ENCODE peak calls at places on chromosomes 13 and 19, in ten cellular contexts. One of them, this sample, is unnamed.

GRCh38 chr19:10291554-10292205 is 1.9 kb downstream of the ICAM5 start:
- DNase-seq in activated CD8-positive, alpha-beta T cell treated with anti-CD3 and anti-CD28 coated beads, Interleukin-2, amount 10 ng/mL, durations not matched to agents 7 days and 5 days: peak
- DNase-seq in cardiac muscle cell: no peak
- DNase-seq in activated CD8-positive, alpha-beta memory T cell treated with anti-CD3 and anti-CD28 coated beads for 1 hour: no peak
- DNase-seq in right cardiac atrium: no peak
- DNase-seq in CD8-positive, alpha-beta T cell: no peak
- DNase-seq in posterior vena cava: peak
- DNase-seq in G401: no peak
- DNase-seq in stimulated activated CD8-positive, alpha-beta memory T cell treated with anti-CD3 and anti-CD28 coated beads, Interleukin-4, amount 100 ng/mL, for 24 hours: no peak
- DNase-seq in HS-27A: no peak
- DNase-seq in this sample: no peak

GRCh38 chr19:50649433-50650391 is at the start of gene C19orf81:
- DNase-seq in activated CD8-positive, alpha-beta memory T cell treated with anti-CD3 and anti-CD28 coated beads for 1 hour: no peak
- DNase-seq in CD8-positive, alpha-beta T cell: no peak
- DNase-seq in G401: peak
- DNase-seq in cardiac muscle cell: peak
- DNase-seq in stimulated activated CD8-positive, alpha-beta memory T cell treated with anti-CD3 and anti-CD28 coated beads, Interleukin-4, amount 100 ng/mL, for 24 hours: no peak
- DNase-seq in HS-27A: no peak
- DNase-seq in right cardiac atrium: no peak
- DNase-seq in activated CD8-positive, alpha-beta T cell treated with anti-CD3 and anti-CD28 coated beads, Interleukin-2, amount 10 ng/mL, durations not matched to agents 7 days and 5 days: no peak
- DNase-seq in posterior vena cava: no peak
- DNase-seq in this sample: no peak

GRCh38 chr19:49425922-49426592 is 869 bp downstream of the GFY start:
- DNase-seq in cardiac muscle cell: peak
- DNase-seq in activated CD8-positive, alpha-beta memory T cell treated with anti-CD3 and anti-CD28 coated beads for 1 hour: no peak
- DNase-seq in right cardiac atrium: peak
- DNase-seq in G401: no peak
- DNase-seq in stimulated activated CD8-positive, alpha-beta memory T cell treated with anti-CD3 and anti-CD28 coated beads, Interleukin-4, amount 100 ng/mL, for 24 hours: no peak
- DNase-seq in HS-27A: no peak
- DNase-seq in activated CD8-positive, alpha-beta T cell treated with anti-CD3 and anti-CD28 coated beads, Interleukin-2, amount 10 ng/mL, durations not matched to agents 7 days and 5 days: peak
- DNase-seq in posterior vena cava: no peak
- DNase-seq in CD8-positive, alpha-beta T cell: no peak
- DNase-seq in this sample: no peak

GRCh38 chr13:78610381-78610883 is 7.1 kb upstream of the POU4F1 start:
- DNase-seq in HS-27A: no peak
- DNase-seq in right cardiac atrium: no peak
- DNase-seq in activated CD8-positive, alpha-beta T cell treated with anti-CD3 and anti-CD28 coated beads, Interleukin-2, amount 10 ng/mL, durations not matched to agents 7 days and 5 days: no peak
- DNase-seq in posterior vena cava: no peak
- DNase-seq in cardiac muscle cell: no peak
- DNase-seq in G401: no peak
- DNase-seq in stimulated activated CD8-positive, alpha-beta memory T cell treated with anti-CD3 and anti-CD28 coated beads, Interleukin-4, amount 100 ng/mL, for 24 hours: no peak
- DNase-seq in CD8-positive, alpha-beta T cell: no peak
- DNase-seq in activated CD8-positive, alpha-beta memory T cell treated with anti-CD3 and anti-CD28 coated beads for 1 hour: no peak
- DNase-seq in this sample: no peak

GRCh38 chr13:38775085-38775484 is 88.2 kb downstream of the FREM2 start:
- DNase-seq in activated CD8-positive, alpha-beta T cell treated with anti-CD3 and anti-CD28 coated beads, Interleukin-2, amount 10 ng/mL, durations not matched to agents 7 days and 5 days: no peak
- DNase-seq in stimulated activated CD8-positive, alpha-beta memory T cell treated with anti-CD3 and anti-CD28 coated beads, Interleukin-4, amount 100 ng/mL, for 24 hours: no peak
- DNase-seq in cardiac muscle cell: no peak
- DNase-seq in activated CD8-positive, alpha-beta memory T cell treated with anti-CD3 and anti-CD28 coated beads for 1 hour: no peak
- DNase-seq in G401: no peak
- DNase-seq in CD8-positive, alpha-beta T cell: no peak
- DNase-seq in HS-27A: no peak
- DNase-seq in right cardiac atrium: no peak
- DNase-seq in posterior vena cava: no peak
- DNase-seq in this sample: no peak

GRCh38 chr19:47124937-47125668 is 5.5 kb upstream of the SAE1 start:
- DNase-seq in activated CD8-positive, alpha-beta memory T cell treated with anti-CD3 and anti-CD28 coated beads for 1 hour: no peak
- DNase-seq in right cardiac atrium: no peak
- DNase-seq in cardiac muscle cell: peak
- DNase-seq in G401: peak
- DNase-seq in stimulated activated CD8-positive, alpha-beta memory T cell treated with anti-CD3 and anti-CD28 coated beads, Interleukin-4, amount 100 ng/mL, for 24 hours: no peak
- DNase-seq in CD8-positive, alpha-beta T cell: no peak
- DNase-seq in activated CD8-positive, alpha-beta T cell treated with anti-CD3 and anti-CD28 coated beads, Interleukin-2, amount 10 ng/mL, durations not matched to agents 7 days and 5 days: peak
- DNase-seq in HS-27A: peak
- DNase-seq in posterior vena cava: peak
- DNase-seq in this sample: peak

GRCh38 chr13:76473552-76474134 is 412.6 kb downstream of the KCTD12 start:
- DNase-seq in CD8-positive, alpha-beta T cell: peak
- DNase-seq in stimulated activated CD8-positive, alpha-beta memory T cell treated with anti-CD3 and anti-CD28 coated beads, Interleukin-4, amount 100 ng/mL, for 24 hours: peak
- DNase-seq in posterior vena cava: peak
- DNase-seq in right cardiac atrium: peak
- DNase-seq in activated CD8-positive, alpha-beta memory T cell treated with anti-CD3 and anti-CD28 coated beads for 1 hour: peak
- DNase-seq in HS-27A: peak
- DNase-seq in cardiac muscle cell: peak
- DNase-seq in G401: peak
- DNase-seq in activated CD8-positive, alpha-beta T cell treated with anti-CD3 and anti-CD28 coated beads, Interleukin-2, amount 10 ng/mL, durations not matched to agents 7 days and 5 days: peak
- DNase-seq in this sample: peak

GRCh38 chr13:98098511-98098910 is 44.4 kb upstream of the FARP1 start:
- DNase-seq in HS-27A: no peak
- DNase-seq in activated CD8-positive, alpha-beta T cell treated with anti-CD3 and anti-CD28 coated beads, Interleukin-2, amount 10 ng/mL, durations not matched to agents 7 days and 5 days: no peak
- DNase-seq in activated CD8-positive, alpha-beta memory T cell treated with anti-CD3 and anti-CD28 coated beads for 1 hour: no peak
- DNase-seq in right cardiac atrium: no peak
- DNase-seq in stimulated activated CD8-positive, alpha-beta memory T cell treated with anti-CD3 and anti-CD28 coated beads, Interleukin-4, amount 100 ng/mL, for 24 hours: no peak
- DNase-seq in cardiac muscle cell: no peak
- DNase-seq in G401: no peak
- DNase-seq in posterior vena cava: no peak
- DNase-seq in CD8-positive, alpha-beta T cell: no peak
- DNase-seq in this sample: no peak

GRCh38 chr19:47280183-47280797 is 5.6 kb downstream of the INAFM1 start:
- DNase-seq in posterior vena cava: no peak
- DNase-seq in stimulated activated CD8-positive, alpha-beta memory T cell treated with anti-CD3 and anti-CD28 coated beads, Interleukin-4, amount 100 ng/mL, for 24 hours: no peak
- DNase-seq in activated CD8-positive, alpha-beta memory T cell treated with anti-CD3 and anti-CD28 coated beads for 1 hour: no peak
- DNase-seq in HS-27A: no peak
- DNase-seq in cardiac muscle cell: no peak
- DNase-seq in activated CD8-positive, alpha-beta T cell treated with anti-CD3 and anti-CD28 coated beads, Interleukin-2, amount 10 ng/mL, durations not matched to agents 7 days and 5 days: peak
- DNase-seq in CD8-positive, alpha-beta T cell: peak
- DNase-seq in right cardiac atrium: peak
- DNase-seq in G401: no peak
- DNase-seq in this sample: no peak

GRCh38 chr19:13441810-13442512 is 64.3 kb downstream of the CACNA1A start:
- DNase-seq in posterior vena cava: peak
- DNase-seq in HS-27A: peak
- DNase-seq in cardiac muscle cell: peak
- DNase-seq in activated CD8-positive, alpha-beta memory T cell treated with anti-CD3 and anti-CD28 coated beads for 1 hour: peak
- DNase-seq in activated CD8-positive, alpha-beta T cell treated with anti-CD3 and anti-CD28 coated beads, Interleukin-2, amount 10 ng/mL, durations not matched to agents 7 days and 5 days: peak
- DNase-seq in right cardiac atrium: peak
- DNase-seq in stimulated activated CD8-positive, alpha-beta memory T cell treated with anti-CD3 and anti-CD28 coated beads, Interleukin-4, amount 100 ng/mL, for 24 hours: no peak
- DNase-seq in CD8-positive, alpha-beta T cell: peak
- DNase-seq in G401: peak
- DNase-seq in this sample: no peak

GRCh38 chr19:3284759-3285646 is 60.5 kb downstream of the CELF5 start:
- DNase-seq in right cardiac atrium: peak
- DNase-seq in activated CD8-positive, alpha-beta T cell treated with anti-CD3 and anti-CD28 coated beads, Interleukin-2, amount 10 ng/mL, durations not matched to agents 7 days and 5 days: peak
- DNase-seq in stimulated activated CD8-positive, alpha-beta memory T cell treated with anti-CD3 and anti-CD28 coated beads, Interleukin-4, amount 100 ng/mL, for 24 hours: peak
- DNase-seq in G401: peak
- DNase-seq in HS-27A: no peak
- DNase-seq in posterior vena cava: no peak
- DNase-seq in CD8-positive, alpha-beta T cell: peak
- DNase-seq in activated CD8-positive, alpha-beta memory T cell treated with anti-CD3 and anti-CD28 coated beads for 1 hour: peak
- DNase-seq in cardiac muscle cell: peak
- DNase-seq in this sample: peak

GRCh38 chr19:53037101-53038097 is 7.1 kb upstream of the ERVV-2 start:
- DNase-seq in stimulated activated CD8-positive, alpha-beta memory T cell treated with anti-CD3 and anti-CD28 coated beads, Interleukin-4, amount 100 ng/mL, for 24 hours: no peak
- DNase-seq in right cardiac atrium: peak
- DNase-seq in activated CD8-positive, alpha-beta memory T cell treated with anti-CD3 and anti-CD28 coated beads for 1 hour: no peak
- DNase-seq in activated CD8-positive, alpha-beta T cell treated with anti-CD3 and anti-CD28 coated beads, Interleukin-2, amount 10 ng/mL, durations not matched to agents 7 days and 5 days: peak
- DNase-seq in posterior vena cava: no peak
- DNase-seq in cardiac muscle cell: peak
- DNase-seq in CD8-positive, alpha-beta T cell: no peak
- DNase-seq in HS-27A: no peak
- DNase-seq in G401: peak
- DNase-seq in this sample: no peak

GRCh38 chr19:46480409-46480808 is 9.0 kb upstream of the PNMA8A start:
- DNase-seq in cardiac muscle cell: peak
- DNase-seq in CD8-positive, alpha-beta T cell: no peak
- DNase-seq in activated CD8-positive, alpha-beta memory T cell treated with anti-CD3 and anti-CD28 coated beads for 1 hour: no peak
- DNase-seq in G401: no peak
- DNase-seq in right cardiac atrium: peak
- DNase-seq in stimulated activated CD8-positive, alpha-beta memory T cell treated with anti-CD3 and anti-CD28 coated beads, Interleukin-4, amount 100 ng/mL, for 24 hours: no peak
- DNase-seq in posterior vena cava: no peak
- DNase-seq in HS-27A: no peak
- DNase-seq in activated CD8-positive, alpha-beta T cell treated with anti-CD3 and anti-CD28 coated beads, Interleukin-2, amount 10 ng/mL, durations not matched to agents 7 days and 5 days: no peak
- DNase-seq in this sample: no peak

GRCh38 chr13:48216204-48216711 is 16.7 kb upstream of the ITM2B start:
- DNase-seq in HS-27A: no peak
- DNase-seq in activated CD8-positive, alpha-beta memory T cell treated with anti-CD3 and anti-CD28 coated beads for 1 hour: no peak
- DNase-seq in posterior vena cava: no peak
- DNase-seq in activated CD8-positive, alpha-beta T cell treated with anti-CD3 and anti-CD28 coated beads, Interleukin-2, amount 10 ng/mL, durations not matched to agents 7 days and 5 days: no peak
- DNase-seq in right cardiac atrium: no peak
- DNase-seq in G401: no peak
- DNase-seq in cardiac muscle cell: no peak
- DNase-seq in stimulated activated CD8-positive, alpha-beta memory T cell treated with anti-CD3 and anti-CD28 coated beads, Interleukin-4, amount 100 ng/mL, for 24 hours: no peak
- DNase-seq in CD8-positive, alpha-beta T cell: no peak
- DNase-seq in this sample: no peak

GRCh38 chr19:49084206-49085019 is 838 bp upstream of the SNRNP70 start:
- DNase-seq in activated CD8-positive, alpha-beta T cell treated with anti-CD3 and anti-CD28 coated beads, Interleukin-2, amount 10 ng/mL, durations not matched to agents 7 days and 5 days: no peak
- DNase-seq in activated CD8-positive, alpha-beta memory T cell treated with anti-CD3 and anti-CD28 coated beads for 1 hour: no peak
- DNase-seq in right cardiac atrium: peak
- DNase-seq in G401: no peak
- DNase-seq in HS-27A: no peak
- DNase-seq in CD8-positive, alpha-beta T cell: no peak
- DNase-seq in posterior vena cava: no peak
- DNase-seq in stimulated activated CD8-positive, alpha-beta memory T cell treated with anti-CD3 and anti-CD28 coated beads, Interleukin-4, amount 100 ng/mL, for 24 hours: no peak
- DNase-seq in cardiac muscle cell: no peak
- DNase-seq in this sample: no peak

GRCh38 chr19:51366999-51367564 is 894 bp upstream of the ETFB start:
- DNase-seq in right cardiac atrium: peak
- DNase-seq in activated CD8-positive, alpha-beta memory T cell treated with anti-CD3 and anti-CD28 coated beads for 1 hour: no peak
- DNase-seq in HS-27A: no peak
- DNase-seq in cardiac muscle cell: peak
- DNase-seq in stimulated activated CD8-positive, alpha-beta memory T cell treated with anti-CD3 and anti-CD28 coated beads, Interleukin-4, amount 100 ng/mL, for 24 hours: peak
- DNase-seq in G401: no peak
- DNase-seq in activated CD8-positive, alpha-beta T cell treated with anti-CD3 and anti-CD28 coated beads, Interleukin-2, amount 10 ng/mL, durations not matched to agents 7 days and 5 days: peak
- DNase-seq in CD8-positive, alpha-beta T cell: peak
- DNase-seq in posterior vena cava: no peak
- DNase-seq in this sample: no peak

GRCh38 chr19:14250870-14251269 is 44.9 kb upstream of the ADGRL1 start:
- DNase-seq in G401: no peak
- DNase-seq in cardiac muscle cell: no peak
- DNase-seq in activated CD8-positive, alpha-beta memory T cell treated with anti-CD3 and anti-CD28 coated beads for 1 hour: no peak
- DNase-seq in posterior vena cava: no peak
- DNase-seq in HS-27A: no peak
- DNase-seq in activated CD8-positive, alpha-beta T cell treated with anti-CD3 and anti-CD28 coated beads, Interleukin-2, amount 10 ng/mL, durations not matched to agents 7 days and 5 days: no peak
- DNase-seq in CD8-positive, alpha-beta T cell: no peak
- DNase-seq in right cardiac atrium: no peak
- DNase-seq in stimulated activated CD8-positive, alpha-beta memory T cell treated with anti-CD3 and anti-CD28 coated beads, Interleukin-4, amount 100 ng/mL, for 24 hours: no peak
- DNase-seq in this sample: no peak

GRCh38 chr13:31172001-31172400 is 10.3 kb upstream of the HSPH1 start:
- DNase-seq in cardiac muscle cell: no peak
- DNase-seq in CD8-positive, alpha-beta T cell: no peak
- DNase-seq in HS-27A: no peak
- DNase-seq in stimulated activated CD8-positive, alpha-beta memory T cell treated with anti-CD3 and anti-CD28 coated beads, Interleukin-4, amount 100 ng/mL, for 24 hours: no peak
- DNase-seq in G401: no peak
- DNase-seq in activated CD8-positive, alpha-beta T cell treated with anti-CD3 and anti-CD28 coated beads, Interleukin-2, amount 10 ng/mL, durations not matched to agents 7 days and 5 days: no peak
- DNase-seq in right cardiac atrium: no peak
- DNase-seq in activated CD8-positive, alpha-beta memory T cell treated with anti-CD3 and anti-CD28 coated beads for 1 hour: no peak
- DNase-seq in posterior vena cava: no peak
- DNase-seq in this sample: no peak

GRCh38 chr13:49097374-49097773 is 121.7 kb downstream of the FNDC3A start:
- DNase-seq in HS-27A: no peak
- DNase-seq in CD8-positive, alpha-beta T cell: no peak
- DNase-seq in G401: peak
- DNase-seq in activated CD8-positive, alpha-beta memory T cell treated with anti-CD3 and anti-CD28 coated beads for 1 hour: no peak
- DNase-seq in right cardiac atrium: no peak
- DNase-seq in stimulated activated CD8-positive, alpha-beta memory T cell treated with anti-CD3 and anti-CD28 coated beads, Interleukin-4, amount 100 ng/mL, for 24 hours: no peak
- DNase-seq in posterior vena cava: no peak
- DNase-seq in cardiac muscle cell: no peak
- DNase-seq in activated CD8-positive, alpha-beta T cell treated with anti-CD3 and anti-CD28 coated beads, Interleukin-2, amount 10 ng/mL, durations not matched to agents 7 days and 5 days: no peak
- DNase-seq in this sample: no peak

GRCh38 chr13:99659234-99659633 is 158.0 kb downstream of the TM9SF2 start:
- DNase-seq in stimulated activated CD8-positive, alpha-beta memory T cell treated with anti-CD3 and anti-CD28 coated beads, Interleukin-4, amount 100 ng/mL, for 24 hours: no peak
- DNase-seq in HS-27A: no peak
- DNase-seq in activated CD8-positive, alpha-beta memory T cell treated with anti-CD3 and anti-CD28 coated beads for 1 hour: no peak
- DNase-seq in CD8-positive, alpha-beta T cell: no peak
- DNase-seq in cardiac muscle cell: peak
- DNase-seq in activated CD8-positive, alpha-beta T cell treated with anti-CD3 and anti-CD28 coated beads, Interleukin-2, amount 10 ng/mL, durations not matched to agents 7 days and 5 days: no peak
- DNase-seq in posterior vena cava: no peak
- DNase-seq in right cardiac atrium: no peak
- DNase-seq in G401: peak
- DNase-seq in this sample: no peak

GRCh38 chr13:46126552-46127171 is 21.8 kb upstream of the CPB2 start:
- DNase-seq in activated CD8-positive, alpha-beta memory T cell treated with anti-CD3 and anti-CD28 coated beads for 1 hour: peak
- DNase-seq in activated CD8-positive, alpha-beta T cell treated with anti-CD3 and anti-CD28 coated beads, Interleukin-2, amount 10 ng/mL, durations not matched to agents 7 days and 5 days: peak
- DNase-seq in right cardiac atrium: peak
- DNase-seq in posterior vena cava: peak
- DNase-seq in CD8-positive, alpha-beta T cell: peak
- DNase-seq in cardiac muscle cell: peak
- DNase-seq in HS-27A: no peak
- DNase-seq in G401: peak
- DNase-seq in stimulated activated CD8-positive, alpha-beta memory T cell treated with anti-CD3 and anti-CD28 coated beads, Interleukin-4, amount 100 ng/mL, for 24 hours: peak
- DNase-seq in this sample: peak

GRCh38 chr13:31772231-31772630 is 32.9 kb downstream of the RXFP2 start:
- DNase-seq in activated CD8-positive, alpha-beta memory T cell treated with anti-CD3 and anti-CD28 coated beads for 1 hour: no peak
- DNase-seq in right cardiac atrium: no peak
- DNase-seq in CD8-positive, alpha-beta T cell: no peak
- DNase-seq in posterior vena cava: no peak
- DNase-seq in cardiac muscle cell: no peak
- DNase-seq in stimulated activated CD8-positive, alpha-beta memory T cell treated with anti-CD3 and anti-CD28 coated beads, Interleukin-4, amount 100 ng/mL, for 24 hours: no peak
- DNase-seq in activated CD8-positive, alpha-beta T cell treated with anti-CD3 and anti-CD28 coated beads, Interleukin-2, amount 10 ng/mL, durations not matched to agents 7 days and 5 days: no peak
- DNase-seq in G401: no peak
- DNase-seq in HS-27A: no peak
- DNase-seq in this sample: no peak

GRCh38 chr19:1954547-1954946 is 13.6 kb downstream of the CSNK1G2 start:
- DNase-seq in cardiac muscle cell: no peak
- DNase-seq in activated CD8-positive, alpha-beta T cell treated with anti-CD3 and anti-CD28 coated beads, Interleukin-2, amount 10 ng/mL, durations not matched to agents 7 days and 5 days: no peak
- DNase-seq in activated CD8-positive, alpha-beta memory T cell treated with anti-CD3 and anti-CD28 coated beads for 1 hour: no peak
- DNase-seq in stimulated activated CD8-positive, alpha-beta memory T cell treated with anti-CD3 and anti-CD28 coated beads, Interleukin-4, amount 100 ng/mL, for 24 hours: no peak
- DNase-seq in right cardiac atrium: peak
- DNase-seq in G401: no peak
- DNase-seq in posterior vena cava: no peak
- DNase-seq in HS-27A: no peak
- DNase-seq in CD8-positive, alpha-beta T cell: no peak
- DNase-seq in this sample: no peak

GRCh38 chr19:43605875-43606568 is 5.9 kb upstream of the SRRM5 start:
- DNase-seq in stimulated activated CD8-positive, alpha-beta memory T cell treated with anti-CD3 and anti-CD28 coated beads, Interleukin-4, amount 100 ng/mL, for 24 hours: no peak
- DNase-seq in HS-27A: no peak
- DNase-seq in G401: no peak
- DNase-seq in posterior vena cava: no peak
- DNase-seq in CD8-positive, alpha-beta T cell: no peak
- DNase-seq in cardiac muscle cell: no peak
- DNase-seq in activated CD8-positive, alpha-beta T cell treated with anti-CD3 and anti-CD28 coated beads, Interleukin-2, amount 10 ng/mL, durations not matched to agents 7 days and 5 days: no peak
- DNase-seq in right cardiac atrium: no peak
- DNase-seq in activated CD8-positive, alpha-beta memory T cell treated with anti-CD3 and anti-CD28 coated beads for 1 hour: no peak
- DNase-seq in this sample: no peak

GRCh38 chr13:44432595-44432994 is 59.0 kb downstream of the SERP2 start:
- DNase-seq in cardiac muscle cell: no peak
- DNase-seq in activated CD8-positive, alpha-beta memory T cell treated with anti-CD3 and anti-CD28 coated beads for 1 hour: no peak
- DNase-seq in posterior vena cava: no peak
- DNase-seq in G401: peak
- DNase-seq in right cardiac atrium: no peak
- DNase-seq in HS-27A: no peak
- DNase-seq in CD8-positive, alpha-beta T cell: no peak
- DNase-seq in activated CD8-positive, alpha-beta T cell treated with anti-CD3 and anti-CD28 coated beads, Interleukin-2, amount 10 ng/mL, durations not matched to agents 7 days and 5 days: no peak
- DNase-seq in stimulated activated CD8-positive, alpha-beta memory T cell treated with anti-CD3 and anti-CD28 coated beads, Interleukin-4, amount 100 ng/mL, for 24 hours: no peak
- DNase-seq in this sample: no peak

GRCh38 chr19:17762505-17763229 is 11.4 kb downstream of the FCHO1 start:
- DNase-seq in CD8-positive, alpha-beta T cell: no peak
- DNase-seq in activated CD8-positive, alpha-beta T cell treated with anti-CD3 and anti-CD28 coated beads, Interleukin-2, amount 10 ng/mL, durations not matched to agents 7 days and 5 days: no peak
- DNase-seq in G401: peak
- DNase-seq in activated CD8-positive, alpha-beta memory T cell treated with anti-CD3 and anti-CD28 coated beads for 1 hour: no peak
- DNase-seq in HS-27A: no peak
- DNase-seq in right cardiac atrium: no peak
- DNase-seq in cardiac muscle cell: peak
- DNase-seq in posterior vena cava: no peak
- DNase-seq in stimulated activated CD8-positive, alpha-beta memory T cell treated with anti-CD3 and anti-CD28 coated beads, Interleukin-4, amount 100 ng/mL, for 24 hours: no peak
- DNase-seq in this sample: peak

GRCh38 chr13:22793598-22794134 is 387.1 kb upstream of the SGCG start:
- DNase-seq in cardiac muscle cell: peak
- DNase-seq in stimulated activated CD8-positive, alpha-beta memory T cell treated with anti-CD3 and anti-CD28 coated beads, Interleukin-4, amount 100 ng/mL, for 24 hours: no peak
- DNase-seq in right cardiac atrium: no peak
- DNase-seq in HS-27A: no peak
- DNase-seq in activated CD8-positive, alpha-beta memory T cell treated with anti-CD3 and anti-CD28 coated beads for 1 hour: no peak
- DNase-seq in posterior vena cava: no peak
- DNase-seq in CD8-positive, alpha-beta T cell: no peak
- DNase-seq in G401: no peak
- DNase-seq in activated CD8-positive, alpha-beta T cell treated with anti-CD3 and anti-CD28 coated beads, Interleukin-2, amount 10 ng/mL, durations not matched to agents 7 days and 5 days: no peak
- DNase-seq in this sample: no peak

GRCh38 chr13:27641711-27642502 is 20.2 kb downstream of the POLR1D start:
- DNase-seq in stimulated activated CD8-positive, alpha-beta memory T cell treated with anti-CD3 and anti-CD28 coated beads, Interleukin-4, amount 100 ng/mL, for 24 hours: no peak
- DNase-seq in CD8-positive, alpha-beta T cell: no peak
- DNase-seq in right cardiac atrium: no peak
- DNase-seq in posterior vena cava: no peak
- DNase-seq in activated CD8-positive, alpha-beta T cell treated with anti-CD3 and anti-CD28 coated beads, Interleukin-2, amount 10 ng/mL, durations not matched to agents 7 days and 5 days: no peak
- DNase-seq in cardiac muscle cell: no peak
- DNase-seq in activated CD8-positive, alpha-beta memory T cell treated with anti-CD3 and anti-CD28 coated beads for 1 hour: no peak
- DNase-seq in G401: no peak
- DNase-seq in HS-27A: no peak
- DNase-seq in this sample: no peak

This sample was measured in D341Med.